ENCODE peak calls at places on chromosome 13, in four cellular contexts. One of them, this sample, is unnamed.

GRCh38 chr13:113411216-113412023 is 41.9 kb downstream of the ADPRHL1 start:
- DNase-seq in H1: no peak
- DNase-seq in K562: no peak
- DNase-seq in IMR-90: peak; percentile 99
- DNase-seq in this sample: peak; percentile 32

GRCh38 chr13:34698953-34699352 is 243.1 kb upstream of the NBEA start:
- DNase-seq in H1: no peak
- DNase-seq in K562: no peak
- DNase-seq in IMR-90: no peak
- DNase-seq in this sample: no peak

GRCh38 chr13:98524391-98524790 is 52.5 kb downstream of the STK24 start:
- DNase-seq in H1: no peak
- DNase-seq in K562: no peak
- DNase-seq in IMR-90: no peak
- DNase-seq in this sample: no peak

GRCh38 chr13:99320693-99321481 is 13.7 kb upstream of the GPR183 start:
- DNase-seq in H1: no peak
- DNase-seq in K562: no peak
- DNase-seq in IMR-90: peak; percentile 88
- DNase-seq in this sample: no peak

GRCh38 chr13:113432509-113433270 is 20.6 kb downstream of the ADPRHL1 start:
- DNase-seq in H1: no peak
- DNase-seq in K562: no peak
- DNase-seq in IMR-90: no peak
- DNase-seq in this sample: no peak

GRCh38 chr13:112781881-112782361 is 92.1 kb downstream of the ATP11A start:
- DNase-seq in H1: no peak
- DNase-seq in K562: no peak
- DNase-seq in IMR-90: no peak
- DNase-seq in this sample: no peak

GRCh38 chr13:43284162-43284561 is 260.8 kb downstream of the DNAJC15 start:
- DNase-seq in H1: no peak
- DNase-seq in K562: no peak
- DNase-seq in IMR-90: peak; percentile 92
- DNase-seq in this sample: no peak

GRCh38 chr13:27011661-27012060 is 159.9 kb downstream of the USP12 start:
- DNase-seq in H1: no peak
- DNase-seq in K562: no peak
- DNase-seq in IMR-90: no peak
- DNase-seq in this sample: no peak

GRCh38 chr13:95367309-95367843 is 66.1 kb upstream of the ABCC4 start:
- DNase-seq in H1: no peak
- DNase-seq in K562: no peak
- DNase-seq in IMR-90: no peak
- DNase-seq in this sample: no peak

GRCh38 chr13:20359335-20359734 is 127.2 kb upstream of the GJB6 start:
- DNase-seq in H1: no peak
- DNase-seq in K562: no peak
- DNase-seq in IMR-90: peak; percentile 99
- DNase-seq in this sample: peak; percentile 32

GRCh38 chr13:113513761-113514160 is 23.2 kb upstream of the DCUN1D2 start:
- DNase-seq in H1: no peak
- DNase-seq in K562: no peak
- DNase-seq in IMR-90: no peak
- DNase-seq in this sample: no peak

GRCh38 chr13:48873598-48873997 is 102.1 kb upstream of the FNDC3A start:
- DNase-seq in H1: peak; percentile 47
- DNase-seq in K562: no peak
- DNase-seq in IMR-90: peak; percentile 59
- DNase-seq in this sample: no peak

GRCh38 chr13:75219479-75220237 is 262.3 kb downstream of the TBC1D4 start:
- DNase-seq in H1: peak; percentile 38
- DNase-seq in K562: peak; percentile 76
- DNase-seq in IMR-90: peak; percentile 57
- DNase-seq in this sample: peak; percentile 25

GRCh38 chr13:33665776-33666175 is 152.2 kb upstream of the RFC3 start:
- DNase-seq in H1: no peak
- DNase-seq in K562: no peak
- DNase-seq in IMR-90: no peak
- DNase-seq in this sample: no peak

GRCh38 chr13:67366533-67366932 is 136.4 kb upstream of the PCDH9 start:
- DNase-seq in H1: no peak
- DNase-seq in K562: no peak
- DNase-seq in IMR-90: peak; percentile 50
- DNase-seq in this sample: no peak

GRCh38 chr13:110023729-110024645 is 237.6 kb upstream of the IRS2 start:
- DNase-seq in H1: no peak
- DNase-seq in K562: no peak
- DNase-seq in IMR-90: peak; percentile 68
- DNase-seq in this sample: no peak

GRCh38 chr13:36673838-36674326 is at the start of gene SERTM1:
- DNase-seq in H1: peak; percentile 27
- DNase-seq in K562: no peak
- DNase-seq in IMR-90: no peak
- DNase-seq in this sample: no peak

GRCh38 chr13:94173312-94173854 is 306.1 kb downstream of the DCT start:
- DNase-seq in H1: no peak
- DNase-seq in K562: no peak
- DNase-seq in IMR-90: peak; percentile 86
- DNase-seq in this sample: no peak

GRCh38 chr13:74696148-74696922 is 562.1 kb upstream of the KLF12 start:
- DNase-seq in H1: no peak
- DNase-seq in K562: no peak
- DNase-seq in IMR-90: no peak
- DNase-seq in this sample: no peak

GRCh38 chr13:71525004-71525403 is 342.0 kb downstream of the DACH1 start:
- DNase-seq in H1: no peak
- DNase-seq in K562: no peak
- DNase-seq in IMR-90: no peak
- DNase-seq in this sample: no peak

GRCh38 chr13:103081435-103081834 is 15.2 kb upstream of the SLC10A2 start:
- DNase-seq in H1: no peak
- DNase-seq in K562: no peak
- DNase-seq in IMR-90: no peak
- DNase-seq in this sample: no peak

GRCh38 chr13:27130223-27131015 is 41.2 kb downstream of the USP12 start:
- DNase-seq in H1: no peak
- DNase-seq in K562: no peak
- DNase-seq in IMR-90: peak; percentile 76
- DNase-seq in this sample: no peak

GRCh38 chr13:76048675-76049396 is 412.7 kb downstream of the LMO7 start:
- DNase-seq in H1: no peak
- DNase-seq in K562: no peak
- DNase-seq in IMR-90: no peak
- DNase-seq in this sample: no peak

GRCh38 chr13:34776390-34776981 is 165.6 kb upstream of the NBEA start:
- DNase-seq in H1: no peak
- DNase-seq in K562: no peak
- DNase-seq in IMR-90: no peak
- DNase-seq in this sample: no peak

GRCh38 chr13:51848674-51849073 is 3.7 kb upstream of the TMEM272 start:
- DNase-seq in H1: no peak
- DNase-seq in K562: no peak
- DNase-seq in IMR-90: peak; percentile 67
- DNase-seq in this sample: peak; percentile 15

GRCh38 chr13:32881074-32881791 is 135.0 kb upstream of the KL start:
- DNase-seq in H1: no peak
- DNase-seq in K562: no peak
- DNase-seq in IMR-90: peak; percentile 82
- DNase-seq in this sample: no peak

DNA sequence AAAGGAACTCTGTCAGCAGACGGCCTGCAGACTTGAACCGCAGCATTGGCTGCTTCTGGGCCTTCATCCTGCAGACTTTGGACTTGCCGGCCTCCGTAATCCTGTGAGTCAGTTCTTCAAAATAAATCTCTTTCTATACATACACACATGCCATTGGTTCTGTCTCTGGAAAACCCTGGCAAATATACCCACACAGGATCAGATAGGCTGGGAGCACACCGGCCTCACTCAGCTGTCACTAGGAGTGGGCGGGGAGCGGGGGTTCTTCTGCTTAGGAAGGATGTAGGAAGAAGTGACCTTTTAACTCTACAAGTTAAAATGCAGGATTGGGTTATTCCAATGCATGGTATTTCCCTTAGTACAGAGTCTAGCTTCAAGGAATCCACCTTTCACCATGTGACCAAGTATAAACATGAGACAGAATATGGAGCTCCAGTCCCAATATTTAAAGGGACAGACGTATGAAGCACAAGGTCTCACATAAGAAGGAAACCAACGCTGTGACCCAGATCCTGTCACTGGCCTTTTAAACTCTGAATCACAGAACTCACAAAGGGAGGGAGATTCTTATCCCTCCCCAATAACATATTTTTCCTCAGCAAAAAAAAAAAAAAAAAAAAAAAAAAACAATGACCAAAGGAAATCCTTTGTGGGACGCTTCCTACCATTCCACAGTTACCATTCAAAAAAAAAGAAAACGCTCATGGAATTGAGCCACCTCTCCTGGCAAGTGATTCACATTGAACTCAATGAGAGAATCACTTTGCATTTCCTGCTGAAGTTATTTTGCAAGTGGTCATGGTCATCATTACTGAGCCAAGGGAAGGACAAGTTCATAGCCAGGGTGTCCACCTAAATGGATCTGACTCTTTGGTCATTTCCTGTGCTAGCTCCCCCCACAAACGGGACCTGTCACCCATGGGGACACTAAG is 352.9 kb downstream of the FOXO1 start:
- DNase-seq in H1: no peak
- DNase-seq in K562: no peak
- DNase-seq in IMR-90: no peak
- DNase-seq in this sample: peak; percentile 77
- TF ChIP-seq RFX5 in H1: no peak
- TF ChIP-seq RFX5 in K562: no peak
- TF ChIP-seq RFX5 in IMR-90: no peak
- TF ChIP-seq RFX5 in this sample: no peak

GRCh38 chr13:41988244-41988643 is 27.3 kb upstream of the VWA8 start:
- DNase-seq in H1: no peak
- DNase-seq in K562: no peak
- DNase-seq in IMR-90: no peak
- DNase-seq in this sample: no peak
- TF ChIP-seq MAFK in H1: no peak
- TF ChIP-seq MAFK in K562: no peak
- TF ChIP-seq MAFK in IMR-90: no peak
- TF ChIP-seq MAFK in this sample: no peak

GRCh38 chr13:30464496-30465351 is 1.0 kb downstream of the HMGB1 start:
- DNase-seq in H1: no peak
- DNase-seq in K562: peak; percentile 68
- DNase-seq in IMR-90: peak; percentile 70
- DNase-seq in this sample: peak; percentile 65
- H2AFZ ChIP-seq in H1: no peak overlapping the region
- H2AFZ ChIP-seq in K562: no peak overlapping the region
- H2AFZ ChIP-seq in IMR-90: peak overlapping the region; percentile 88
- H2AFZ ChIP-seq in this sample: no peak overlapping the region

DNA sequence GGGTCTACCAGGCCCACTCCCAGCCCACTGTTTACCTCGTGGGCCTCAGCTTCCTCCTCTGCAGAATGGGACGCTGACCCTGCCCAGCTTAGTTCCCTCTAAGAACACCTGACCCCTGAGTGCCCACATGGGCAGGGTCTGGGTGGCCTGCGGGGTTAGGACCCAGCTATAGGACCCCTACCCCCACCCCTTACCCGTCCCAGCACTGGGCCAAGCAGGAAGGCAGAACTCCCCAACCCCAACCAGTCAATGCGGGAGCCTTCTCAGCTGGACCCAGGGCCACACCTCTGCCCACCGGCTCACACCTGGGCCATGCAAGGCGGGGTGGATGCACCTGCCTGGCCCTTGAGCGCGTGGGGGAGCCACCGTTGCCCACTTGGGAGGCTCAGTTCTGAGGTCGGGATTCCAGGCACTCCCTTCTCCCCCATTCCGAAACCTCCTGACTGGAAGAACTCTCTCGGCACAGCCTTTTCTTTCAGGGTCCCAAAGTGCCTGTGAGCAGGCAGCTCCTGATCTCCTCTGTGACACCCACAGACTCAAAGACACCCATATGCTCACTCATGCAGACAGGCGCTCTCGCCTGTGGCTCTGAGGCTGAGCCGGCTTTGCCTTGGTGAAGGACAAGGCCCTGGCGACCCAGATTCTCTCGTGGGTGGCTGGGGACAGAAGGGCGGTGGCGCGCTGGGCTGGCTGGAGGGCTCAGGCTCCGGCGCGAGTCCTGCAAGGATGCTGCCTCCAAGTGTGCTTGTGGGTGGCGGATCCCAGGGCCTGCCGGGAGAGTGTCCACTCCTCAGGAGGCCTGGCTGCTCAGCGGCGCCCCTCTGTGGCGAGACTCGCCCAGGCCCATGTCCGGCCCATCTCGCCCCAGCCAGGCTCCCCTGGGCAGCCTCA is 27.9 kb upstream of the PARP4 start:
- DNase-seq in H1: peak; percentile 54
- DNase-seq in K562: peak; percentile 7
- DNase-seq in IMR-90: no peak
- DNase-seq in this sample: peak; percentile 2
- TF ChIP-seq RFX5 in H1: no peak
- TF ChIP-seq RFX5 in K562: no peak
- TF ChIP-seq RFX5 in IMR-90: no peak
- TF ChIP-seq RFX5 in this sample: no peak